ENCODE peak calls at places on chromosomes 2 and 18, in four cellular contexts. Q is mesendoderm, E is colonic mucosa, O is iPS DF 6.9. X is an unnamed sample.
A peak's percentile ranks its signal among the peaks of the same experiment; 100 is the strongest.

GRCh38 chr2:70627499-70627898 is 73.9 kb upstream of the TGFA start:
- DNase-seq in O (no peak), Q (no peak), E (no peak), X (no peak)

GRCh38 chr18:51193621-51194287 is 3.7 kb downstream of the MEX3C start:
- DNase-seq in E (no peak), O (no peak), Q (no peak), X (no peak)

GRCh38 chr2:205171541-205171940 is 510.8 kb upstream of the NRP2 start:
- DNase-seq in E (no peak), O (no peak), Q (no peak), X (no peak)

GRCh38 chr2:218877331-218877730 is 3.3 kb upstream of the WNT10A start:
- DNase-seq in O (no peak), Q (no peak), E (no peak), X (no peak)

GRCh38 chr2:38440655-38441054 is 63.6 kb upstream of the ATL2 start:
- DNase-seq in Q (peak; percentile 91), E (peak; percentile 22), O (no peak), X (no peak)

GRCh38 chr2:26840937-26841610 is 6.9 kb upstream of the DPYSL5 start:
- DNase-seq in O (no peak), E (no peak), Q (no peak), X (no peak)

GRCh38 chr18:39421319-39421718 is 1855.7 kb upstream of the CELF4 start:
- DNase-seq in Q (no peak), O (no peak), E (no peak), X (no peak)

GRCh38 chr18:59055345-59056032 is 84.2 kb upstream of the SEC11C start:
- DNase-seq in E (no peak), O (no peak), Q (peak; percentile 74), X (no peak)

GRCh38 chr2:217106650-217107014 is 246.8 kb upstream of the TNP1 start:
- DNase-seq in Q (peak; percentile 81), E (no peak), O (no peak), X (no peak)

GRCh38 chr2:217835931-217836881 is 166.6 kb downstream of the TNS1 start:
- DNase-seq in E (peak; percentile 38), O (no peak), Q (peak; percentile 95), X (peak; percentile 81)

GRCh38 chr2:157476915-157477709 is 33.2 kb upstream of the CYTIP start:
- DNase-seq in O (no peak), E (no peak), Q (no peak), X (no peak)

GRCh38 chr2:79171348-79171958 is 11.9 kb upstream of the REG3A start:
- DNase-seq in O (no peak), Q (no peak), E (no peak), X (no peak)

GRCh38 chr2:191976436-191976835 is 129.5 kb upstream of the CAVIN2 start:
- DNase-seq in E (no peak), Q (peak; percentile 3), O (no peak), X (no peak)

GRCh38 chr2:232323328-232323650 is 55.3 kb upstream of the ALPP start:
- DNase-seq in Q (no peak), E (no peak), O (no peak), X (no peak)

GRCh38 chr2:234403074-234403473 is 93.8 kb downstream of the ARL4C start:
- DNase-seq in O (no peak), Q (no peak), E (no peak), X (no peak)

GRCh38 chr2:54455584-54456525 is at the start of gene SPTBN1:
- DNase-seq in Q (peak; percentile 93), E (peak; percentile 68), O (no peak), X (peak; percentile 95)

GRCh38 chr2:7812231-7812995 is 869.4 kb upstream of the ID2 start:
- DNase-seq in O (no peak), E (no peak), Q (no peak), X (no peak)

GRCh38 chr2:191846787-191847620 is at the start of gene CAVIN2:
- DNase-seq in Q (peak; percentile 53), O (no peak), E (peak; percentile 58), X (peak; percentile 48)

GRCh38 chr2:974054-974453 is 23.4 kb downstream of the SNTG2 start:
- DNase-seq in O (no peak), E (no peak), Q (no peak), X (no peak)

GRCh38 chr2:200640171-200640570 is 54.4 kb downstream of the AOX1 start:
- DNase-seq in Q (no peak), O (no peak), E (no peak), X (no peak)

GRCh38 chr2:162556996-162557395 is 213.1 kb downstream of the GCA start:
- DNase-seq in E (no peak), O (no peak), Q (no peak), X (no peak)

GRCh38 chr2:102736174-102736606 is 25.6 kb upstream of the TMEM182 start:
- DNase-seq in E (peak; percentile 60), O (no peak), Q (peak; percentile 41), X (no peak)

GRCh38 chr2:95158891-95159619 is 593 bp downstream of the ZNF514 start:
- DNase-seq in Q (peak; percentile 41), O (no peak), E (peak; percentile 55), X (peak; percentile 57)

GRCh38 chr18:73674466-73674865 is 473.2 kb downstream of the FBXO15 start:
- DNase-seq in O (no peak), Q (no peak), E (no peak), X (no peak)

GRCh38 chr2:207073791-207074678 is 91.7 kb downstream of the KLF7 start:
- DNase-seq in Q (peak; percentile 62), O (no peak), E (no peak), X (no peak)

GRCh38 chr2:234989183-234989701 is 37.4 kb downstream of the SH3BP4 start:
- DNase-seq in E (peak; percentile 96), O (no peak), Q (no peak), X (peak; percentile 62)

GRCh38 chr2:20448246-20449046 is 1.6 kb downstream of the RHOB start:
- DNase-seq in Q (peak; percentile 42), E (no peak), O (no peak), X (peak; percentile 27)
- H3K27me3 ChIP-seq in Q (no peaks in the 10 kb centered on the region), E (no peaks in the 10 kb centered on the region), O (peaks cover 20% of the 10 kb centered on the region), X (no peaks in the 10 kb centered on the region)

GRCh38 chr18:13716916-13717315 is 9.4 kb downstream of the FAM210A start:
- DNase-seq in Q (no peak), O (no peak), E (no peak), X (no peak)

GRCh38 chr18:13725566-13726227 is 661 bp downstream of the FAM210A start:
- DNase-seq in O (no peak), Q (no peak), E (peak; percentile 39), X (no peak)

GRCh38 chr18:13720123-13720522 is 6.2 kb downstream of the FAM210A start:
- DNase-seq in E (no peak), O (no peak), Q (no peak), X (no peak)
- H3K4me1 ChIP-seq in E (no peaks in the 10 kb centered on the region), O (no peaks in the 10 kb centered on the region), Q (no peaks in the 10 kb centered on the region), X (no peaks in the 10 kb centered on the region)

DNA sequence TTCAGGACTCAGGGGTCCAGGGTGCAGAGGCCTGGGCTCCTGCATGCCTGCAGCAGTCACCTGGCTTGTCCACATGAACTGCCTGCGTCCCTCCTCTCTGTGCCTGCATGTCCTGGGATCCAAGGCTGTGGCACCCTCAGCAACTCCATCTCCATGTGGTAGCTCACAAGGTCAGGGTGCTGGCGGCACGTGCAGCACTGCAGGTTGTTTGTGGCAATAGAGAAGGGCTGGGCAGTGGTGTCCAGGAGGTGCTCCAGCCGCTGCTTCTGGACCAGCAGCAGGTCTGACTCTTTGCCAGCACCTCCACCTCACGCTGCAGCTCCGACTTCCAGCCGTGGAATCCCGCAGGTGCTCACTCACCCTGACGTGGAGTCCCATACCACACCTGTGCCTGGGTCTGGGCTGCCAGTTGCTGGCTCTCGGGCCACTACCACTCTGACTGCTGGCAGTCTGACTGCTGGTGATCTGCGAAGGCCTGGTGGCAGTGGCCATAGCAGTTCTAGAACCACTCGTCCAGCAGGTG is 28.8 kb upstream of the IMP4 start:
- DNase-seq in E (no peak), Q (no peak), O (no peak), X (no peak)
- H3K27me3 ChIP-seq in E (no peaks in the 10 kb centered on the region), Q (no peaks in the 10 kb centered on the region), O (no peaks in the 10 kb centered on the region), X (no peaks in the 10 kb centered on the region)

DNA sequence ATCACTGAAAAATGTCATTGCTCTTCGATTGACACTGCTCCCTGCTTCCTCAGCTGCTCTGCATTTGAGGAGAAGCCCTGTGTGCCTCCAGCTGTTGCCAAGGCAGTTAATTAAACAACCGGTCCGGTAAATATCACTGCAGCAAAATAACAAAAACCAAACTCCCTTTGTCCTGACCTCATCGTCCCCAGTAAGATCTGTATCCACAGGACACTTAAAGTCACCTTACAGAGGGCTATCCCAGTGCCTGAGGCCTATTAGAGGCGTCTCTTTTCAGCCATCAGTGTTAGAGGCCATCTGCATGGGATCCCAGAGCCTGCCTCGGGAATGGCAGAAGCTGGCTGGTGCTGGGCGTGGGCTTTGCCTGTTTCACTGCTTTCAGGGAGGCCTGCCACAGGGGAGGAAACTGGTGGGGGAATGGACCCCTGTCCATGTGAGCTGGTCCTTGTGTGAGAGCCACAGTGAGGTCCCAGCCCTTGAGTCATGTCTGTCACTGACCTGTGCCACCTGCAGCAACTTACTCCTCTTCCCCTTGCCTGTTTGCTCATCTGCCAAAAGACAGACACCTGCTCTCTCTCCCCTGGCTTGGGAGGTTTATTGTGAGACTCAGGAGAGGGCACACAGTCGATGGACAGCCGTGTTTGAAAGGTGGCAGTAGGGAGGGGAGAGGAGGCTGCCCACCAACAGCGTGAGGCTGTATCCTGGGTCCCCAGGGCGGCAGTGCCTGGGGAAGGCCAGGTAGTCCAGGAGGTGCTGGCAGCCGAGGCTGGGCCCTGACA is 117.7 kb upstream of the MCFD2 start:
- DNase-seq in E (no peak), O (no peak), Q (peak; percentile 53), X (no peak)
- H3K4me1 ChIP-seq in E (peaks cover 11% of the 10 kb centered on the region), O (peaks cover 9% of the 10 kb centered on the region), Q (peaks cover 11% of the 10 kb centered on the region), X (peaks cover 18% of the 10 kb centered on the region)

X was measured in uterus.